ENCODE peak calls at places on chromosomes 2 and 18, in four cellular contexts. M is endothelial cell; B is CD8-positive, alpha-beta T cell; E is MM.1S. U is an unnamed sample.

GRCh38 chr2:236445678-236446077 is 123.9 kb upstream of the ACKR3 start:
- DNase-seq in B (no peak), E (no peak), M (no peak), U (no peak)

GRCh38 chr2:204072443-204073324 is 136.1 kb downstream of the ICOS start:
- DNase-seq in M (peak), E (peak), B (peak), U (peak)

GRCh38 chr2:231904161-231904611 is 22.0 kb downstream of the NPPC start:
- DNase-seq in M (no peak), B (no peak), E (no peak), U (no peak)

GRCh38 chr2:232981356-232981755 is 31.7 kb downstream of the NGEF start:
- DNase-seq in E (no peak), B (no peak), M (no peak), U (no peak)

GRCh38 chr2:211611061-211611518 is 927.5 kb downstream of the ERBB4 start:
- DNase-seq in M (no peak), E (no peak), B (no peak), U (peak)

GRCh38 chr18:57881818-57882413 is 78.8 kb upstream of the ATP8B1 start:
- DNase-seq in B (peak), M (peak), E (peak), U (peak)

GRCh38 chr2:182280128-182280527 is 146.7 kb downstream of the PDE1A start:
- DNase-seq in M (no peak), E (no peak), B (no peak), U (no peak)

GRCh38 chr2:9192712-9193111 is 13.9 kb upstream of the ASAP2 start:
- DNase-seq in M (no peak), B (no peak), E (no peak), U (no peak)

GRCh38 chr2:231168460-231169139 is 29.8 kb upstream of the ARMC9 start:
- DNase-seq in E (no peak), M (no peak), B (no peak), U (no peak)

DNA sequence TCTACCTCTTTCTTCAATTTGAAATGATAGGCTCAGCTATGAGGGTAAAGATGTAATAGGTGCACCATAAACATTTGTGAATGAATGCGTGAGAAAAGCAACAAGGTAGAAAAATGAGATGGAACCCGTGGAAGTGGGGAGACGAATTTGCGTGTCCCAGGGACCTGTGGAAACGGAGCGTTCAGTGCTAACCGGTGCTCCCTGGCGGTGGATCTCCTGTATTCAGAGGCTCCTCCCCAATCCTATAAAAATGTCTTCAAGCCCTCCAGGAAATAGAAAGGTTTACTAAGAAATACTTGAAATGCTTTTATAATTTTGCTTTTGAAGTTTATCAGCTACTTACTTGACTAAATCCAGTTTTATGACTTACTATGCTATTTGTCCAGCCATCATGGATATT is 62.8 kb upstream of the RBM44 start:
- DNase-seq in E (no peak), M (no peak), B (no peak), U (no peak)
- TF ChIP-seq CTCF in E (no peak), M (no peak), B (no peak), U (no peak)

GRCh38 chr2:74513605-74514367 is 464 bp upstream of the TLX2 start:
- DNase-seq in E (no peak), M (no peak), B (no peak), U (peak)

GRCh38 chr2:74515271-74516069 is 1.2 kb downstream of the TLX2 start:
- DNase-seq in E (no peak), M (no peak), B (no peak), U (peak)

GRCh38 chr2:74514368-74515270 is at the start of gene TLX2:
- DNase-seq in B (no peak), M (peak), E (no peak), U (peak)

GRCh38 chr2:74516650-74517049 is 2.4 kb downstream of the TLX2 start:
- DNase-seq in M (no peak), B (no peak), E (no peak), U (no peak)

GRCh38 chr2:74516070-74516633 is 1.9 kb downstream of the TLX2 start:
- DNase-seq in E (no peak), B (peak), M (peak), U (peak)
- TF ChIP-seq CTCF in E (no peak), B (no peak), M (no peak), U (no peak)

DNA sequence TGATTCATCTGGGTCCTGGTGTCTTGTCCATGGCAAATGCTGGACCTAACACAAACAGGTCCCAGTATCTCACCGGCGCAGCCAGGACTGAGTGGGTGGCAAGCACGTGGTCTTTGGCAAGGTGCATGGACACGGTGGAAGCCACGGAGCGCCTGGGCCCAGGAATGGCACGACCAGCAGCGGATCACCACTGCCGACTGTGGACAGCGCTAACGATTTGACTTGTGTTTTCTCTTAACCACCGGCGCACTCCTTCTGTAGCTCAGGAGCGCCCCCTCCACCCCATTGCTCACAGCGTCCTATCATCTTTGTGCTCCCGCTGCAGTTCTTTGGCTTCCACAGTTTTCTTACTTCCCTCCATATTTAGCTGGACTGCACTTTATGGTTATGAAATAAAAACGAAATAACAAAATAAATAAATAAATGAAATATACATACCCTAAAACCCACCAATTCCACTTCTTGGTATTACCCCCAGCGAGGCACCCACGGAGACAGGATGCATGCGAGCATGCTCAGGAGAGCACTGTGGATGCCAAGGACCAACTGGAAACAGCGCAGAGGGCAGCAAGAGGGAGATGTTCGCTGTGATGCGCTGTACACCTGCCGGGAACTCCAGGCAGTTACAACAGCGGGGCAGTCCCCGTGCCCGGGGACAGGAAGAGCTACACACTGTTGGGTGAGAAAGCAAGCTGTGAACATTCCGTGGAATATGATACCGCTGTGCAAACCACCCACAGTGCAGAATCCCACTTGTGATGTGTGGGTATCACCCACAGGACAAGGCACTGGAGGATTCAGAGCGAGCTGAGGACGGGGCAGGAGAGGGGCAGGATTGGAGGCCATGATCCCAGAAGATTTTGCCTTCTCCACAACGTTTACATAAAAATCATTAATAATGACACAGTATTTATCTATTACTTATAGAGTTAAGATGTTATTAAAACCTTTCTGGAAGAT is 7.0 kb upstream of the CIDEA start:
- DNase-seq in M (peak), E (peak), B (no peak), U (no peak)
- TF ChIP-seq CTCF in M (peak), E (peak), B (no peak), U (peak)

GRCh38 chr2:98541906-98542305 is 66.4 kb downstream of the COA5 start:
- DNase-seq in B (no peak), E (no peak), M (no peak), U (no peak)

GRCh38 chr2:98545591-98545990 is 62.7 kb downstream of the COA5 start:
- DNase-seq in E (no peak), M (no peak), B (no peak), U (no peak)

GRCh38 chr2:98546186-98546585 is 62.1 kb downstream of the COA5 start:
- DNase-seq in M (no peak), B (no peak), E (no peak), U (no peak)

GRCh38 chr2:98543214-98543613 is 65.1 kb downstream of the COA5 start:
- DNase-seq in E (no peak), M (no peak), B (no peak), U (no peak)

DNA sequence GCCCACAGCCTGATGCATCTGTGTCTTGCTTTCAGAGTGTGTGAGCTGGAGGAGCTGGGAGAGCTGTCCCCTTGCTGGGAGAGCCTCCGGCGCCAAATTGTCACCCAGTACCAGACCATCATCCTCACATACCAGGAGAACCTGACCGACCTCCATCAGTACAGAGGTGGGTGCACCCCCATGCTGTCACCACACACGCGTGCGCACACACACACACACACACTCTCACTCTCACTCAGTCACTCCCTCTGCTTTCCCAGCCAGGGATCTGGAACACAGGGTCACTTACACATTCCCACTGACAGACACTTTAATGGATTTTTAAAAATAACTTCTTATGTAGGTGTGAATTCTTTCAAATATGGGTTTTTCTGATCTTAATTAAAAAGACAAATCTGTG is 64.5 kb downstream of the COA5 start:
- DNase-seq in E (no peak), M (no peak), B (no peak), U (no peak)
- TF ChIP-seq CTCF in E (no peak), M (no peak), B (no peak), U (no peak)

GRCh38 chr2:160381425-160381951 is 112.1 kb downstream of the RBMS1 start:
- DNase-seq in M (no peak), E (no peak), B (no peak), U (no peak)

GRCh38 chr2:160377204-160377995 is 116.2 kb downstream of the RBMS1 start:
- DNase-seq in B (no peak), M (no peak), E (no peak), U (no peak)

GRCh38 chr2:160380000-160380570 is 113.5 kb downstream of the RBMS1 start:
- DNase-seq in E (no peak), M (no peak), B (no peak), U (no peak)

GRCh38 chr2:160379399-160379798 is 114.2 kb downstream of the RBMS1 start:
- DNase-seq in E (no peak), M (no peak), B (no peak), U (no peak)

DNA sequence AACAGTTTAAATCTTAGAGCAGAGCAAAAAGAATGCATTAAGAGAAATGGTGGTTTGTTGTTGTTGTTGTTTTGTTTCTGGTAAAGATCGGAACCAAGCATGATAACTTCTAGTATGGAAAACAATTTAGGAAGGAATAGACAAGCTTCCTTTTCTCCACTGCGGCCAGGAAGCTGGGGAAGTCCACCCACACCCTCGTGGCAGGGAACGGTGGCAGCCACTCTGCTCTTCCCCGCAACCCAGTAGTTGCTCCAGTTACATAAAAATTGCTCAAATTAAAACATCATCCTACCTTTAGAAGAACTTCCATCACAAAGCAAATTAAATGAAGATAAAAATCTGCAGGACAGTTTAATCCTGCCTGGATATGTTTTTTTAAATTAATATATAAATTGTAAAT is 113.0 kb downstream of the RBMS1 start:
- DNase-seq in B (no peak), M (no peak), E (no peak), U (no peak)
- TF ChIP-seq CTCF in B (no peak), M (no peak), E (no peak), U (no peak)

GRCh38 chr18:48711651-48712486 is 173.0 kb downstream of the CTIF start:
- DNase-seq in M (peak), E (peak), B (no peak), U (peak)

GRCh38 chr18:48707636-48708296 is 168.9 kb downstream of the CTIF start:
- DNase-seq in E (no peak), M (no peak), B (no peak), U (no peak)

GRCh38 chr18:48706630-48707206 is 167.9 kb downstream of the CTIF start:
- DNase-seq in B (no peak), M (no peak), E (peak), U (no peak)

GRCh38 chr18:48709371-48709770 is 170.5 kb downstream of the CTIF start:
- DNase-seq in E (no peak), B (no peak), M (peak), U (no peak)

DNA sequence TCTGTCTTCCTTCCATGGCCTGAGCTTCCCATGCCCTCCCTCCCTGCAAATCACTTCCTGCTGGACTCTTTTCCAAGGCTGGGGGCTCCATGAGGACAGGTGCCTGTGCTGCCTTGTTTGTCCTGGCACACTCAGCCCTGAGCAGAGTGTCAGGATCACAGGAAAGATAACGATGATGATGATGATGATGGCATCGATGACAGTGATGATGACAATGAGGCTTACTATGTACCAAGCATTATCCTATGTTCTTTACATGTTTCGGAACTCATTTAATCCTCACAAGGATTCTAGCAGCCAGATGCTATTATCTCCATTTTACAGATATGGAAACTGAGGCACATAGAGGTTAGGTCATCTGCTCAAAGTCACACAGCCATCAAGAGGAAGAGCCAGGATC is 170.0 kb downstream of the CTIF start:
- DNase-seq in B (no peak), M (no peak), E (no peak), U (no peak)
- TF ChIP-seq CTCF in B (no peak), M (no peak), E (no peak), U (no peak)

U was measured in GM20000.